ENCODE peak calls at places on chromosomes 4 and X, in nine cellular contexts. N is colonic mucosa; G is HCT116; V is tibial nerve; W is adrenal gland; O is heart left ventricle; S is CD4-positive, alpha-beta T cell; R is fibroblast of lung; A is AG04450. D is an unnamed sample. For H3K9me3, the result is how much of the 10 kb centered on the place peaks cover.

GRCh38 chr4:72567821-72568620 is 1.0 kb downstream of the ADAMTS3 start:
- DNase-seq in S (no peak), G (no peak), A (peak), V (peak), O (peak), W (peak), N (peak), R (peak), D (peak)

GRCh38 chr4:160831165-160831922 is 1332.5 kb downstream of the FSTL5 start:
- DNase-seq in V (no peak), A (no peak), G (no peak), O (no peak), S (no peak), N (no peak), R (no peak), W (no peak), D (no peak)

GRCh38 chrX:41273638-41274037 is 60.3 kb upstream of the DDX3X start:
- DNase-seq in R (peak), V (no peak), S (no peak), O (no peak), A (no peak), N (no peak), G (no peak), W (no peak), D (no peak)

GRCh38 chr4:71268156-71268555 is 70.7 kb upstream of the SLC4A4 start:
- DNase-seq in W (no peak), V (no peak), A (no peak), N (no peak), R (peak), S (no peak), G (no peak), O (no peak), D (no peak)

GRCh38 chr4:102730968-102731533 is 29.7 kb downstream of the MANBA start:
- DNase-seq in N (no peak), R (no peak), O (no peak), S (no peak), G (no peak), V (no peak), W (no peak), A (no peak), D (no peak)

GRCh38 chrX:72305286-72306084 is at the start of gene CITED1:
- DNase-seq in O (no peak), N (no peak), S (no peak), W (no peak), V (no peak), A (no peak), R (peak), G (no peak), D (peak)

GRCh38 chrX:42739258-42739657 is 38.7 kb downstream of the PPP1R2C start:
- DNase-seq in W (no peak), O (no peak), R (peak), A (no peak), S (no peak), G (no peak), N (no peak), V (no peak), D (no peak)

GRCh38 chr4:137635596-137635995 is 103.3 kb upstream of the PCDH18 start:
- DNase-seq in G (no peak), W (no peak), N (no peak), V (no peak), R (no peak), O (no peak), S (no peak), A (no peak), D (no peak)

GRCh38 chr4:54233697-54234496 is 4.8 kb downstream of the PDGFRA start:
- DNase-seq in A (peak), N (peak), S (peak), O (peak), R (peak), V (peak), W (peak), G (peak), D (peak)

GRCh38 chr4:70746179-70746839 is 24.5 kb downstream of the RUFY3 start:
- DNase-seq in N (no peak), W (peak), S (no peak), G (no peak), A (no peak), R (peak), O (no peak), V (no peak), D (no peak)

GRCh38 chr4:89119166-89119565 is 7.8 kb downstream of the TIGD2 start:
- DNase-seq in G (no peak), A (no peak), R (peak), O (no peak), W (no peak), N (no peak), V (no peak), S (no peak), D (no peak)

GRCh38 chr4:1171306-1172227 is 816 bp downstream of the SPON2 start:
- DNase-seq in W (no peak), A (no peak), G (no peak), R (no peak), O (no peak), V (no peak), N (peak), S (peak), D (no peak)

GRCh38 chrX:49101629-49101984 is 21.9 kb upstream of the WDR45 start:
- DNase-seq in V (no peak), A (no peak), S (no peak), G (no peak), W (no peak), N (no peak), R (no peak), O (no peak), D (no peak)

GRCh38 chrX:73850124-73851013 is 287.4 kb downstream of the CHIC1 start:
- DNase-seq in W (peak), S (no peak), N (peak), A (no peak), O (no peak), G (peak), R (peak), V (no peak), D (peak)

GRCh38 chr4:101597204-101597603 is 193.3 kb upstream of the BANK1 start:
- DNase-seq in W (no peak), R (no peak), V (no peak), O (no peak), S (peak), N (no peak), G (no peak), A (no peak), D (no peak)

GRCh38 chr4:127632420-127633403 is at the start of gene INTU:
- DNase-seq in O (peak), A (peak), N (peak), V (peak), W (peak), S (no peak), G (peak), R (peak), D (peak)

GRCh38 chrX:125436855-125437254 is 117.2 kb downstream of the TEX13C start:
- DNase-seq in V (no peak), G (no peak), A (no peak), W (no peak), N (no peak), R (no peak), S (no peak), O (no peak), D (no peak)

GRCh38 chrX:136620780-136621179 is 27.2 kb upstream of the CD40LG start:
- DNase-seq in N (no peak), A (no peak), S (no peak), V (no peak), G (no peak), R (no peak), O (no peak), W (no peak), D (no peak)

GRCh38 chr4:90357117-90357710 is 230.0 kb downstream of the CCSER1 start:
- DNase-seq in O (no peak), W (no peak), N (no peak), V (no peak), A (peak), S (no peak), R (peak), G (peak), D (no peak)

GRCh38 chr4:55921093-55921492 is 27.7 kb upstream of the CEP135 start:
- DNase-seq in A (no peak), S (no peak), G (no peak), N (no peak), R (no peak), O (no peak), V (no peak), W (no peak), D (no peak)

GRCh38 chrX:39766085-39766726 is 331.6 kb downstream of the BCOR start:
- DNase-seq in V (no peak), O (no peak), R (no peak), G (no peak), N (no peak), S (no peak), A (no peak), W (no peak), D (no peak)

GRCh38 chr4:10442976-10443375 is 14.2 kb downstream of the ZNF518B start:
- DNase-seq in R (peak), S (no peak), O (no peak), V (no peak), N (no peak), W (no peak), G (no peak), A (no peak), D (no peak)

GRCh38 chr4:26131711-26132110 is 189.1 kb upstream of the RBPJ start:
- DNase-seq in G (no peak), O (no peak), R (no peak), V (no peak), A (no peak), W (no peak), N (no peak), S (no peak), D (no peak)

GRCh38 chr4:5712931-5713330 is 1.9 kb downstream of the EVC start:
- DNase-seq in R (no peak), G (no peak), S (no peak), W (no peak), N (no peak), A (no peak), O (no peak), V (no peak), D (no peak)

GRCh38 chr4:168812806-168813205 is 197.2 kb downstream of the CBR4 start:
- DNase-seq in V (no peak), W (no peak), S (no peak), R (peak), N (no peak), G (no peak), O (no peak), A (no peak), D (no peak)

GRCh38 chrX:100413231-100413630 is 3.2 kb upstream of the PCDH19 start:
- DNase-seq in R (peak), N (peak), W (peak), S (no peak), A (no peak), G (no peak), O (peak), V (peak), D (peak)

GRCh38 chr4:86961605-86962295 is 26.9 kb downstream of the AFF1 start:
- DNase-seq in N (no peak), A (no peak), V (no peak), O (no peak), W (no peak), R (peak), S (no peak), G (no peak), D (no peak)

GRCh38 chr4:41339812-41340809 is 83.4 kb downstream of the UCHL1 start:
- DNase-seq in V (no peak), N (no peak), W (peak), S (no peak), G (no peak), A (no peak), O (no peak), R (peak), D (peak)

GRCh38 chr4:11194431-11194830 is 234.3 kb downstream of the HS3ST1 start:
- DNase-seq in A (no peak), V (no peak), W (no peak), S (no peak), R (peak), G (no peak), O (no peak), N (no peak), D (no peak)

GRCh38 chr4:1872918-1873269 is 1.7 kb downstream of the NSD2 start:
- DNase-seq in A (peak), N (no peak), G (no peak), V (no peak), W (no peak), R (peak), S (no peak), O (no peak), D (no peak)

GRCh38 chr4:21211836-21212235 is 511.6 kb downstream of the PACRGL start:
- DNase-seq in N (no peak), O (no peak), V (no peak), G (no peak), R (no peak), S (no peak), A (no peak), W (no peak), D (no peak)
- H3K9me3 ChIP-seq in N (under half), O (under half), V (under half), G (under half), R (under half), S (under half), A (under half), W (under half), D (under half)

DNA sequence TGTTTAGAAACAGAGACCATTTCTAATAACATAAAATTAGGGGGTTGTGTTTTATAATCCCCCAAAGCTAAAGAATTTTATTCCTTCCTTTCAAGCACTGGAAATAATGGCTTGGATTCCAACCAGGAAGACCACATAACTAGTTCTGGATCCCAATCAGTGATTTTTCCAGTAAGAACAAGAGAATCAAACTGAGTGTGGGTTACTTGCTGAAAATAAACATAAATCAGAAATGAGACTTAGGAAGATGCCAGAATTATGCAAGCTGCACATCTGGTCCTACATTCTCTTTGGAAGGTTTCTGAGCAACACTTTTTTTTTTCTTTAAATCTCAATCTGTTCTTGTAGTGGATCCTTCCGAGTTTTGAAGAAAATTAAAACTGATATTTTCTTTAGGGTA is 76.3 kb downstream of the SOWAHB start:
- DNase-seq in O (no peak), A (peak), V (no peak), G (no peak), N (no peak), W (no peak), R (peak), S (no peak), D (no peak)
- H3K9me3 ChIP-seq in O (under half), A (under half), V (under half), G (under half), N (under half), W (under half), R (under half), S (under half), D (under half)

GRCh38 chr4:29861307-29861706 is 858.9 kb upstream of the PCDH7 start:
- DNase-seq in W (no peak), O (no peak), G (peak), R (no peak), S (no peak), V (no peak), A (no peak), N (no peak), D (no peak)
- H3K9me3 ChIP-seq in W (under half), O (under half), G (under half), R (under half), S (under half), V (under half), A (under half), N (under half), D (under half)

DNA sequence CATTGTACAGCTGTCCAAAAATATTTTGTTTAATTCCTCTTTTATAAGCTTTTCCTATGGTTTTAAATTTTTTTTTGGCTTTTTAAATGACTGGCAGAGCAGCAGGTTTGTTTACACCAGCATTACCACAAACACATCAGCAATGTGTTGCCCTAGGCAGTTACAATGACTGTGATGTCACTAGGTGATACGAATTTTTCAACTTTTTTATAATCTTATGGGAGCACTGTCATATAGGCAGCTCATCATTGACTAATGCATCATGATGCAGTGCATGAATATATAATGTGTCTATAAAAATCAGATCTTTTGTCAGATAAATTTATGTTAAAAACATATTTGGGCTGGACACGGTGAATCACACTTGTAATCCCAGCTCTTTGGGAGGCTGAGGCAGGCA is 231.7 kb upstream of the SLIT2 start:
- DNase-seq in S (no peak), A (no peak), W (no peak), N (no peak), G (no peak), V (no peak), R (no peak), O (no peak), D (no peak)
- H3K9me3 ChIP-seq in S (under half), A (under half), W (under half), N (under half), G (under half), V (under half), R (under half), O (under half), D (under half)

DNA sequence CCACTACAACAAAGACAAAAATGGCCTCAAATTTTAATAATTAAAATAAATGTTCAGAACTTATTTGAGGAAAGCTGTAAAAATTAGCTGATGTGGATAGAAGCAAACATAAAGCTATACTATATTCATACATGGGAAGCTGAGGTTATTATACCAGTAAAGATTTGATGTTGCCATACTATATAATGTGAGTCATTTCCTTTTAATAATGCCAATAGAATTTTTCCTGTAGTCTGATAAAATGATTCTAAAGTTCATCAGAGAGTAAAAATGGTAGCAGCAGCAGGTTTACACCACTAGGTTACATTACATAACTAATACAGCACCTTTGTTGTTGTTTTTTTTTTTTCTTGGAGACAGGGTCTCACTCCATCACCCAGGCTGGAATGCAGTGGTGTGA is 45.5 kb upstream of the CYP2U1 start:
- DNase-seq in O (no peak), G (no peak), S (no peak), A (no peak), W (no peak), N (no peak), V (no peak), R (no peak), D (no peak)
- H3K9me3 ChIP-seq in O (under half), G (under half), S (under half), A (under half), W (under half), N (under half), V (under half), R (under half), D (under half)